ENCODE peak calls at places on chromosomes 16 and 17, in seven cellular contexts. N is AG09319, V is gastrocnemius medialis, U is AG10803, H is spleen, M is A549, E is NB4. Q is an unnamed sample.
A peak's percentile ranks its signal among the peaks of the same experiment; 100 is the strongest.

GRCh38 chr16:24771779-24772157 is 42.3 kb downstream of the TNRC6A start:
- DNase-seq in H (no peak), E (no peak), V (no peak), N (no peak), M (no peak), U (no peak), Q (no peak)

GRCh38 chr17:35734396-35734795 is 3.0 kb downstream of the RASL10B start:
- DNase-seq in N (no peak), H (no peak), E (no peak), M (no peak), V (no peak), U (no peak), Q (no peak)

GRCh38 chr16:5584100-5584499 is 486.5 kb upstream of the EEF2KMT start:
- DNase-seq in H (no peak), U (no peak), V (no peak), M (no peak), E (no peak), N (no peak), Q (no peak)

GRCh38 chr17:70523407-70523806 is 354.1 kb downstream of the KCNJ2 start:
- DNase-seq in N (no peak), V (no peak), M (no peak), E (no peak), U (no peak), H (no peak), Q (no peak)

GRCh38 chr17:38673714-38674012 is 1.1 kb downstream of the EPOP start:
- DNase-seq in N (no peak), V (no peak), E (no peak), M (no peak), U (no peak), H (no peak), Q (no peak)

GRCh38 chr17:2994441-2994840 is 69.0 kb downstream of the OR1D5 start:
- DNase-seq in N (no peak), U (no peak), V (no peak), H (peak; percentile 56), E (no peak), M (no peak), Q (peak; percentile 61)

GRCh38 chr16:28834873-28835863 is 11.0 kb downstream of the TUFM start:
- DNase-seq in U (no peak), E (no peak), N (no peak), H (no peak), M (no peak), V (no peak), Q (no peak)

GRCh38 chr16:76157629-76158028 is 119.6 kb upstream of the CNTNAP4 start:
- DNase-seq in H (no peak), E (no peak), U (no peak), M (no peak), V (no peak), N (no peak), Q (no peak)

GRCh38 chr17:80981062-80981902 is 10.4 kb upstream of the CHMP6 start:
- DNase-seq in U (no peak), V (no peak), E (no peak), H (peak; percentile 82), N (no peak), M (no peak), Q (no peak)

GRCh38 chr17:338442-339192 is 14.0 kb downstream of the RPH3AL start:
- DNase-seq in N (no peak), H (peak; percentile 85), M (no peak), U (no peak), V (no peak), E (no peak), Q (peak; percentile 16)

GRCh38 chr17:27647755-27648154 is 16.8 kb downstream of the LGALS9 start:
- DNase-seq in U (no peak), M (no peak), V (no peak), E (no peak), N (no peak), H (no peak), Q (no peak)

GRCh38 chr16:3514621-3515020 is 13.8 kb downstream of the CLUAP1 start:
- DNase-seq in H (no peak), U (peak; percentile 82), N (peak; percentile 5), M (no peak), V (no peak), E (no peak), Q (no peak)

GRCh38 chr17:74194682-74195081 is 8.8 kb upstream of the RPL38 start:
- DNase-seq in E (no peak), N (no peak), V (no peak), M (no peak), U (no peak), H (no peak), Q (no peak)

GRCh38 chr16:5903797-5904196 is 806.2 kb upstream of the EEF2KMT start:
- DNase-seq in U (no peak), E (no peak), H (no peak), V (no peak), M (no peak), N (no peak), Q (no peak)

GRCh38 chr16:66881014-66881417 is 701 bp downstream of the PDP2 start:
- DNase-seq in U (no peak), M (no peak), V (no peak), E (peak; percentile 57), H (no peak), N (no peak), Q (no peak)

GRCh38 chr16:55663770-55664677 is 8.2 kb downstream of the SLC6A2 start:
- DNase-seq in M (no peak), H (no peak), U (peak; percentile 26), N (no peak), E (peak; percentile 38), V (no peak), Q (no peak)

GRCh38 chr16:20865420-20866126 is 34.6 kb downstream of the DCUN1D3 start:
- DNase-seq in N (no peak), U (peak; percentile 68), H (no peak), V (no peak), E (no peak), M (peak; percentile 35), Q (no peak)

GRCh38 chr17:75753514-75754377 is 11.2 kb downstream of the GALK1 start:
- DNase-seq in H (peak; percentile 95), M (no peak), N (no peak), U (peak; percentile 60), E (peak; percentile 80), V (no peak), Q (no peak)

DNA sequence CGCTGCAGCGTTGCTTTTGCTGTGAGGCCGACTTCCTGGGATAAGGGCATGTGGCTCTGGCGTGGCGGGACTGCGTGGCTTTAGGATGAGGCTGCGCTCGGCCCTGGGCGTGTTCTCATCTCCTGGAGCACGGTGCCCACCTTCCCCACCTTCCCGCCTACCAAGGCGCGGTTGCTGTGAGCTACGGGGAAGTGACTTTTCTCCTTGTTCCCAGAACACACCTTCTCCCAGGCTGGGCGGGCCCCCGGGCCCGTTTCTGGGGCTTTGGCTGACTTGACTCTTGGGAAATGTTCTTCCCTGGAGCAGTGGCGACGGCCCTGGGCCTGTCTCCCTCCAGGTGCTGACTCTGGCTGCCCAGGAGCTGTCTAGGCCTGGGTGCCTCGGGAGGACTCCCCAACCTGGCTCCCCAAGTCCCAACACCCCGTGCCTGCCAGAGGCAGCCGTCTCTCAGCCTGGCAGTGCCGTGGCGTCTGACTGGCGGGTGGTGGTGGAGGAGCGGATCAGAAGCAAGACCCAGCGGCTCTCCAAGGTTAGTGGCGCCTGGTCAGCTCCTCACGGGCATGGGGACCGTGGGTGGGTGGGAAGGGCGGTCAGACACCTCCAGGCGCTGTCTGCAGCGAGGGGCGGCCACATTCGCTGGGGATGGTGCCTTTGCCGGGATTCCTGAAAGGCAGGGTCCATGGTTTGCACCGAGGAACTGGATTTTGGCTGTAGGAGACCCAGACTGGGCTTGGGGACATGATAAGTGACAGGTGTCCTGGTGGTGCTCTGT is 12.1 kb downstream of the TELO2 start:
- DNase-seq in N (no peak), H (no peak), V (no peak), M (no peak), U (no peak), E (no peak), Q (no peak)
- TF ChIP-seq CTCF in N (no peak), H (no peak), V (no peak), M (no peak), U (no peak), E (no peak), Q (no peak)

GRCh38 chr17:71959129-71959528 is 161.7 kb upstream of the SOX9 start:
- DNase-seq in N (no peak), U (peak; percentile 22), M (peak; percentile 31), H (no peak), E (peak; percentile 6), V (no peak), Q (no peak)
- TF ChIP-seq CTCF in N (peak; percentile 59), U (peak; percentile 71), M (peak; percentile 55), H (no peak), E (peak; percentile 43), V (peak; percentile 25), Q (peak; percentile 34)

DNA sequence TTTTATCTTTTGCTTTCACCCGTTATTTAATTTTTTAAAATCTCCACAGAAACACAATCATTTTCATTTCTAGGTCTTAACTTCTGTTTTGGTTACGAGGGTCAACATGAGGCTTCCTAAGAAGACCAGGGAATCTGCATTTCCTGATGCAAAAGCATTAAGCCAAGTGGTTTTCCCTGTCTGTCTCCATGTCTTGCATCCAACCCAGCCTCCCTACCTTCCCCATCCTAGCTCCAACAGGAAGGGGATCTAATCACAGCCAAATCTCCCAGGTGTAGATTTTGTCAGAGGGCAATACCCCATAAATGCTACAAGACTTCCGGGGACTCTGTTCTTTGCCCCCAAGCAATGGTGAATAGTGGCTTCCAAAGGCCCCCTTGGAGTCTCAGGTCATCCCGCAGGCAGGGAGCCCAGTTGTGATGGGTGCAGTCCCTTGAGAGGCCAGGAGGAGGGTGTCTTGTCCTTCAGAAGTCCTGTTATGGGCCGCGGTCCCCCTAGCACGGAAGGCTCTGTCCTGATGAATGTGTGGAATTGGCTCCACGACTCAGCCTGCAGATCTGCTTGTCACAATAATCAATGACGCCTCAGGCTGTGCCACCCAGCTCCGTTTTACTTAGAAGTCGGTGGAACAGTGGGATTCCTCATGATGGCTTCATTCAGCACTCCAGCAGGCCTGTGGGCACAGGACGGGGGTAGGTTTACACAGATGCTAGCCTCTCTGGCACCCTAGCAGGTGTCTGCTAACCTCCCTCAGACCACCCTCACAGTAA is 141.1 kb downstream of the RGS9 start:
- DNase-seq in N (peak; percentile 18), V (no peak), E (peak; percentile 34), U (peak; percentile 78), H (no peak), M (peak; percentile 73), Q (no peak)
- TF ChIP-seq CTCF in N (peak; percentile 69), V (peak; percentile 24), E (peak; percentile 36), U (peak; percentile 85), H (peak; percentile 61), M (peak; percentile 71), Q (peak; percentile 23)

GRCh38 chr16:86608301-86608747 is 30.0 kb downstream of the FOXL1 start:
- DNase-seq in E (no peak), H (no peak), N (no peak), M (no peak), U (peak; percentile 63), V (peak; percentile 38), Q (no peak)
- TF ChIP-seq CTCF in E (no peak), H (no peak), N (no peak), M (no peak), U (peak; percentile 5), V (no peak), Q (no peak)

GRCh38 chr16:1781758-1782407 is 488 bp downstream of the SPSB3 start:
- DNase-seq in V (no peak), H (peak; percentile 89), U (no peak), N (no peak), E (peak; percentile 36), M (no peak), Q (no peak)
- TF ChIP-seq CTCF in V (no peak), H (no peak), U (peak; percentile 18), N (no peak), E (no peak), M (no peak), Q (no peak)

DNA sequence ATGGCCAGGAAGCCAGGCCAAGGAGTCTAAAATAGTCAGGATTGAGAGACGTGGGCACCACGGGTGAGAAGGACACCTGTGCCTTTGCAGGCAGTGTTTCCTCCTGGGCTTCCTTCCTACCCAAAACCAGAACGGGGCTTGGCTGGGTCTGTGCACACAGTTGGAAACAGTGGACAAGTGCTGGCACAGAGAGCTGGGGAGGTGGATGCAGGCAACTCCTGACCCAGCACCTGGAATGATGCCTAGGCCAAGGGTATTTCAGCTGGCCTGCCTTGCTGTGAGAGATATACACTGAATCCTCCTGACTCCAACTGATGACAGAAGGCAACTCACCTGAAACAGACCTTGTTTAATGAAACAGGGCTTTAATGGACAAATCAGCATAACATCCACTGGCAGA is 186.2 kb downstream of the SLC39A11 start:
- DNase-seq in M (no peak), H (no peak), V (no peak), N (no peak), U (no peak), E (no peak), Q (no peak)
- TF ChIP-seq CTCF in M (no peak), H (no peak), V (no peak), N (no peak), U (no peak), E (no peak), Q (no peak)

Q was measured in tibial artery.